ENCODE peak calls at places on chromosome 21, in seven cellular contexts. One of them, this sample, is unnamed.

GRCh38 chr21:8994640-8995511 is 1526.5 kb upstream of the TPTE start:
- DNase-seq in mesothelial cell of epicardium: no peak
- DNase-seq in stimulated activated CD4-positive, alpha-beta T cell treated with anti-CD3 and anti-CD28 coated beads, Interleukin-2, amount 100 ng/mL, for 24 hours: no peak
- DNase-seq in anterior cingulate cortex: no peak
- DNase-seq in epithelial cell of esophagus: no peak
- DNase-seq in Jurkat, Clone E6-1: no peak
- DNase-seq in stimulated activated naive CD8-positive, alpha-beta T cell treated with anti-CD3 and anti-CD28 coated beads, Interleukin-15, Interleukin-2, amounts not matched to agents 100 U/mL and 50 U/mL, for 24 hours: no peak
- DNase-seq in this sample: peak

GRCh38 chr21:14414932-14415508 is 32.1 kb upstream of the HSPA13 start:
- DNase-seq in stimulated activated naive CD8-positive, alpha-beta T cell treated with anti-CD3 and anti-CD28 coated beads, Interleukin-15, Interleukin-2, amounts not matched to agents 100 U/mL and 50 U/mL, for 24 hours: no peak
- DNase-seq in stimulated activated CD4-positive, alpha-beta T cell treated with anti-CD3 and anti-CD28 coated beads, Interleukin-2, amount 100 ng/mL, for 24 hours: no peak
- DNase-seq in Jurkat, Clone E6-1: no peak
- DNase-seq in mesothelial cell of epicardium: no peak
- DNase-seq in anterior cingulate cortex: no peak
- DNase-seq in epithelial cell of esophagus: no peak
- DNase-seq in this sample: no peak

GRCh38 chr21:46227811-46228344 is 696 bp downstream of the LSS start:
- DNase-seq in stimulated activated CD4-positive, alpha-beta T cell treated with anti-CD3 and anti-CD28 coated beads, Interleukin-2, amount 100 ng/mL, for 24 hours: no peak
- DNase-seq in Jurkat, Clone E6-1: no peak
- DNase-seq in mesothelial cell of epicardium: no peak
- DNase-seq in epithelial cell of esophagus: no peak
- DNase-seq in anterior cingulate cortex: no peak
- DNase-seq in stimulated activated naive CD8-positive, alpha-beta T cell treated with anti-CD3 and anti-CD28 coated beads, Interleukin-15, Interleukin-2, amounts not matched to agents 100 U/mL and 50 U/mL, for 24 hours: no peak
- DNase-seq in this sample: no peak

GRCh38 chr21:16563795-16564194 is 834.0 kb downstream of the USP25 start:
- DNase-seq in mesothelial cell of epicardium: no peak
- DNase-seq in Jurkat, Clone E6-1: no peak
- DNase-seq in epithelial cell of esophagus: no peak
- DNase-seq in stimulated activated CD4-positive, alpha-beta T cell treated with anti-CD3 and anti-CD28 coated beads, Interleukin-2, amount 100 ng/mL, for 24 hours: no peak
- DNase-seq in stimulated activated naive CD8-positive, alpha-beta T cell treated with anti-CD3 and anti-CD28 coated beads, Interleukin-15, Interleukin-2, amounts not matched to agents 100 U/mL and 50 U/mL, for 24 hours: no peak
- DNase-seq in anterior cingulate cortex: no peak
- DNase-seq in this sample: peak

GRCh38 chr21:45467221-45467779 is 62.3 kb downstream of the COL18A1 start:
- DNase-seq in mesothelial cell of epicardium: no peak
- DNase-seq in stimulated activated CD4-positive, alpha-beta T cell treated with anti-CD3 and anti-CD28 coated beads, Interleukin-2, amount 100 ng/mL, for 24 hours: no peak
- DNase-seq in stimulated activated naive CD8-positive, alpha-beta T cell treated with anti-CD3 and anti-CD28 coated beads, Interleukin-15, Interleukin-2, amounts not matched to agents 100 U/mL and 50 U/mL, for 24 hours: no peak
- DNase-seq in Jurkat, Clone E6-1: no peak
- DNase-seq in epithelial cell of esophagus: peak
- DNase-seq in anterior cingulate cortex: no peak
- DNase-seq in this sample: peak

GRCh38 chr21:23401278-23401677 is 2206.0 kb downstream of the MRPL39 start:
- DNase-seq in epithelial cell of esophagus: no peak
- DNase-seq in mesothelial cell of epicardium: no peak
- DNase-seq in stimulated activated CD4-positive, alpha-beta T cell treated with anti-CD3 and anti-CD28 coated beads, Interleukin-2, amount 100 ng/mL, for 24 hours: no peak
- DNase-seq in anterior cingulate cortex: no peak
- DNase-seq in stimulated activated naive CD8-positive, alpha-beta T cell treated with anti-CD3 and anti-CD28 coated beads, Interleukin-15, Interleukin-2, amounts not matched to agents 100 U/mL and 50 U/mL, for 24 hours: no peak
- DNase-seq in Jurkat, Clone E6-1: peak
- DNase-seq in this sample: peak

GRCh38 chr21:44413566-44414290 is 41.6 kb upstream of the LRRC3 start:
- DNase-seq in epithelial cell of esophagus: no peak
- DNase-seq in stimulated activated CD4-positive, alpha-beta T cell treated with anti-CD3 and anti-CD28 coated beads, Interleukin-2, amount 100 ng/mL, for 24 hours: no peak
- DNase-seq in stimulated activated naive CD8-positive, alpha-beta T cell treated with anti-CD3 and anti-CD28 coated beads, Interleukin-15, Interleukin-2, amounts not matched to agents 100 U/mL and 50 U/mL, for 24 hours: no peak
- DNase-seq in Jurkat, Clone E6-1: no peak
- DNase-seq in anterior cingulate cortex: no peak
- DNase-seq in mesothelial cell of epicardium: no peak
- DNase-seq in this sample: no peak

GRCh38 chr21:41783476-41784150 is 16.8 kb upstream of the RIPK4 start:
- DNase-seq in stimulated activated CD4-positive, alpha-beta T cell treated with anti-CD3 and anti-CD28 coated beads, Interleukin-2, amount 100 ng/mL, for 24 hours: no peak
- DNase-seq in stimulated activated naive CD8-positive, alpha-beta T cell treated with anti-CD3 and anti-CD28 coated beads, Interleukin-15, Interleukin-2, amounts not matched to agents 100 U/mL and 50 U/mL, for 24 hours: no peak
- DNase-seq in mesothelial cell of epicardium: no peak
- DNase-seq in epithelial cell of esophagus: peak
- DNase-seq in anterior cingulate cortex: no peak
- DNase-seq in Jurkat, Clone E6-1: peak
- DNase-seq in this sample: peak

GRCh38 chr21:41715649-41716321 is 51.1 kb downstream of the RIPK4 start:
- DNase-seq in mesothelial cell of epicardium: no peak
- DNase-seq in anterior cingulate cortex: no peak
- DNase-seq in Jurkat, Clone E6-1: no peak
- DNase-seq in epithelial cell of esophagus: peak
- DNase-seq in stimulated activated naive CD8-positive, alpha-beta T cell treated with anti-CD3 and anti-CD28 coated beads, Interleukin-15, Interleukin-2, amounts not matched to agents 100 U/mL and 50 U/mL, for 24 hours: no peak
- DNase-seq in stimulated activated CD4-positive, alpha-beta T cell treated with anti-CD3 and anti-CD28 coated beads, Interleukin-2, amount 100 ng/mL, for 24 hours: no peak
- DNase-seq in this sample: peak

GRCh38 chr21:42621828-42622199 is 31.6 kb upstream of the PDE9A start:
- DNase-seq in Jurkat, Clone E6-1: no peak
- DNase-seq in stimulated activated CD4-positive, alpha-beta T cell treated with anti-CD3 and anti-CD28 coated beads, Interleukin-2, amount 100 ng/mL, for 24 hours: no peak
- DNase-seq in mesothelial cell of epicardium: no peak
- DNase-seq in epithelial cell of esophagus: no peak
- DNase-seq in stimulated activated naive CD8-positive, alpha-beta T cell treated with anti-CD3 and anti-CD28 coated beads, Interleukin-15, Interleukin-2, amounts not matched to agents 100 U/mL and 50 U/mL, for 24 hours: no peak
- DNase-seq in anterior cingulate cortex: no peak
- DNase-seq in this sample: peak

GRCh38 chr21:37384416-37384815 is 17.8 kb downstream of the DYRK1A start:
- DNase-seq in mesothelial cell of epicardium: no peak
- DNase-seq in anterior cingulate cortex: no peak
- DNase-seq in stimulated activated naive CD8-positive, alpha-beta T cell treated with anti-CD3 and anti-CD28 coated beads, Interleukin-15, Interleukin-2, amounts not matched to agents 100 U/mL and 50 U/mL, for 24 hours: no peak
- DNase-seq in stimulated activated CD4-positive, alpha-beta T cell treated with anti-CD3 and anti-CD28 coated beads, Interleukin-2, amount 100 ng/mL, for 24 hours: no peak
- DNase-seq in Jurkat, Clone E6-1: no peak
- DNase-seq in epithelial cell of esophagus: no peak
- DNase-seq in this sample: no peak

GRCh38 chr21:44489962-44490361 is 34.7 kb downstream of the LRRC3 start:
- DNase-seq in anterior cingulate cortex: no peak
- DNase-seq in epithelial cell of esophagus: no peak
- DNase-seq in mesothelial cell of epicardium: no peak
- DNase-seq in stimulated activated CD4-positive, alpha-beta T cell treated with anti-CD3 and anti-CD28 coated beads, Interleukin-2, amount 100 ng/mL, for 24 hours: no peak
- DNase-seq in Jurkat, Clone E6-1: no peak
- DNase-seq in stimulated activated naive CD8-positive, alpha-beta T cell treated with anti-CD3 and anti-CD28 coated beads, Interleukin-15, Interleukin-2, amounts not matched to agents 100 U/mL and 50 U/mL, for 24 hours: no peak
- DNase-seq in this sample: no peak

GRCh38 chr21:42629856-42630410 is 23.5 kb upstream of the PDE9A start:
- DNase-seq in stimulated activated naive CD8-positive, alpha-beta T cell treated with anti-CD3 and anti-CD28 coated beads, Interleukin-15, Interleukin-2, amounts not matched to agents 100 U/mL and 50 U/mL, for 24 hours: no peak
- DNase-seq in Jurkat, Clone E6-1: no peak
- DNase-seq in stimulated activated CD4-positive, alpha-beta T cell treated with anti-CD3 and anti-CD28 coated beads, Interleukin-2, amount 100 ng/mL, for 24 hours: no peak
- DNase-seq in mesothelial cell of epicardium: no peak
- DNase-seq in anterior cingulate cortex: no peak
- DNase-seq in epithelial cell of esophagus: no peak
- DNase-seq in this sample: no peak

GRCh38 chr21:42337830-42338729 is 12.7 kb downstream of the TFF2 start:
- DNase-seq in stimulated activated naive CD8-positive, alpha-beta T cell treated with anti-CD3 and anti-CD28 coated beads, Interleukin-15, Interleukin-2, amounts not matched to agents 100 U/mL and 50 U/mL, for 24 hours: peak
- DNase-seq in stimulated activated CD4-positive, alpha-beta T cell treated with anti-CD3 and anti-CD28 coated beads, Interleukin-2, amount 100 ng/mL, for 24 hours: peak
- DNase-seq in anterior cingulate cortex: peak
- DNase-seq in Jurkat, Clone E6-1: peak
- DNase-seq in epithelial cell of esophagus: peak
- DNase-seq in mesothelial cell of epicardium: no peak
- DNase-seq in this sample: peak

GRCh38 chr21:36816556-36817130 is 117.7 kb downstream of the SIM2 start:
- DNase-seq in stimulated activated CD4-positive, alpha-beta T cell treated with anti-CD3 and anti-CD28 coated beads, Interleukin-2, amount 100 ng/mL, for 24 hours: no peak
- DNase-seq in stimulated activated naive CD8-positive, alpha-beta T cell treated with anti-CD3 and anti-CD28 coated beads, Interleukin-15, Interleukin-2, amounts not matched to agents 100 U/mL and 50 U/mL, for 24 hours: no peak
- DNase-seq in epithelial cell of esophagus: no peak
- DNase-seq in mesothelial cell of epicardium: no peak
- DNase-seq in Jurkat, Clone E6-1: no peak
- DNase-seq in anterior cingulate cortex: no peak
- DNase-seq in this sample: no peak

GRCh38 chr21:37041706-37042271 is 31.1 kb downstream of the PIGP start:
- DNase-seq in epithelial cell of esophagus: no peak
- DNase-seq in anterior cingulate cortex: no peak
- DNase-seq in stimulated activated CD4-positive, alpha-beta T cell treated with anti-CD3 and anti-CD28 coated beads, Interleukin-2, amount 100 ng/mL, for 24 hours: no peak
- DNase-seq in Jurkat, Clone E6-1: no peak
- DNase-seq in stimulated activated naive CD8-positive, alpha-beta T cell treated with anti-CD3 and anti-CD28 coated beads, Interleukin-15, Interleukin-2, amounts not matched to agents 100 U/mL and 50 U/mL, for 24 hours: no peak
- DNase-seq in mesothelial cell of epicardium: no peak
- DNase-seq in this sample: no peak

GRCh38 chr21:41932576-41933258 is 21.1 kb downstream of the C2CD2 start:
- DNase-seq in stimulated activated naive CD8-positive, alpha-beta T cell treated with anti-CD3 and anti-CD28 coated beads, Interleukin-15, Interleukin-2, amounts not matched to agents 100 U/mL and 50 U/mL, for 24 hours: no peak
- DNase-seq in stimulated activated CD4-positive, alpha-beta T cell treated with anti-CD3 and anti-CD28 coated beads, Interleukin-2, amount 100 ng/mL, for 24 hours: no peak
- DNase-seq in anterior cingulate cortex: no peak
- DNase-seq in epithelial cell of esophagus: peak
- DNase-seq in Jurkat, Clone E6-1: no peak
- DNase-seq in mesothelial cell of epicardium: no peak
- DNase-seq in this sample: peak

GRCh38 chr21:33317226-33317625 is 7.5 kb upstream of the IFNAR1 start:
- DNase-seq in stimulated activated CD4-positive, alpha-beta T cell treated with anti-CD3 and anti-CD28 coated beads, Interleukin-2, amount 100 ng/mL, for 24 hours: no peak
- DNase-seq in epithelial cell of esophagus: no peak
- DNase-seq in mesothelial cell of epicardium: no peak
- DNase-seq in Jurkat, Clone E6-1: no peak
- DNase-seq in anterior cingulate cortex: no peak
- DNase-seq in stimulated activated naive CD8-positive, alpha-beta T cell treated with anti-CD3 and anti-CD28 coated beads, Interleukin-15, Interleukin-2, amounts not matched to agents 100 U/mL and 50 U/mL, for 24 hours: no peak
- DNase-seq in this sample: no peak

GRCh38 chr21:32276671-32277070 is 2.2 kb downstream of the MIS18A start:
- DNase-seq in stimulated activated CD4-positive, alpha-beta T cell treated with anti-CD3 and anti-CD28 coated beads, Interleukin-2, amount 100 ng/mL, for 24 hours: no peak
- DNase-seq in Jurkat, Clone E6-1: no peak
- DNase-seq in mesothelial cell of epicardium: no peak
- DNase-seq in epithelial cell of esophagus: no peak
- DNase-seq in stimulated activated naive CD8-positive, alpha-beta T cell treated with anti-CD3 and anti-CD28 coated beads, Interleukin-15, Interleukin-2, amounts not matched to agents 100 U/mL and 50 U/mL, for 24 hours: no peak
- DNase-seq in anterior cingulate cortex: no peak
- DNase-seq in this sample: no peak

GRCh38 chr21:14480601-14481000 is 65.5 kb downstream of the SAMSN1 start:
- DNase-seq in Jurkat, Clone E6-1: no peak
- DNase-seq in stimulated activated CD4-positive, alpha-beta T cell treated with anti-CD3 and anti-CD28 coated beads, Interleukin-2, amount 100 ng/mL, for 24 hours: no peak
- DNase-seq in mesothelial cell of epicardium: no peak
- DNase-seq in anterior cingulate cortex: no peak
- DNase-seq in epithelial cell of esophagus: peak
- DNase-seq in stimulated activated naive CD8-positive, alpha-beta T cell treated with anti-CD3 and anti-CD28 coated beads, Interleukin-15, Interleukin-2, amounts not matched to agents 100 U/mL and 50 U/mL, for 24 hours: no peak
- DNase-seq in this sample: peak

GRCh38 chr21:35035581-35035980 is 13.5 kb downstream of the RUNX1 start:
- DNase-seq in stimulated activated CD4-positive, alpha-beta T cell treated with anti-CD3 and anti-CD28 coated beads, Interleukin-2, amount 100 ng/mL, for 24 hours: no peak
- DNase-seq in Jurkat, Clone E6-1: no peak
- DNase-seq in mesothelial cell of epicardium: no peak
- DNase-seq in stimulated activated naive CD8-positive, alpha-beta T cell treated with anti-CD3 and anti-CD28 coated beads, Interleukin-15, Interleukin-2, amounts not matched to agents 100 U/mL and 50 U/mL, for 24 hours: no peak
- DNase-seq in anterior cingulate cortex: no peak
- DNase-seq in epithelial cell of esophagus: no peak
- DNase-seq in this sample: no peak

GRCh38 chr21:27827972-27828371 is 861.1 kb upstream of the ADAMTS5 start:
- DNase-seq in stimulated activated CD4-positive, alpha-beta T cell treated with anti-CD3 and anti-CD28 coated beads, Interleukin-2, amount 100 ng/mL, for 24 hours: no peak
- DNase-seq in anterior cingulate cortex: no peak
- DNase-seq in stimulated activated naive CD8-positive, alpha-beta T cell treated with anti-CD3 and anti-CD28 coated beads, Interleukin-15, Interleukin-2, amounts not matched to agents 100 U/mL and 50 U/mL, for 24 hours: no peak
- DNase-seq in epithelial cell of esophagus: peak
- DNase-seq in mesothelial cell of epicardium: no peak
- DNase-seq in Jurkat, Clone E6-1: no peak
- DNase-seq in this sample: no peak